ENCODE peak calls at places on chromosomes 6 and 20, in seven cellular contexts. Q is ovary, L is tibial nerve, D is heart left ventricle, T is stomach, B is body of pancreas, C is spleen. G is an unnamed sample.

GRCh38 chr6:134065706-134066105 is 13.3 kb upstream of the SLC2A12 start:
- DNase-seq in Q (no peak), L (no peak), D (no peak), T (no peak), B (no peak), C (no peak), G (no peak)

GRCh38 chr6:109768485-109768884 is 77.4 kb downstream of the FIG4 start:
- DNase-seq in Q (no peak), L (no peak), D (no peak), T (no peak), B (no peak), C (no peak), G (no peak)

GRCh38 chr20:62066339-62066982 is 780 bp upstream of the TAF4 start:
- DNase-seq in Q (no peak), L (no peak), D (no peak), T (peak), B (peak), C (peak), G (peak)

GRCh38 chr6:42387336-42387735 is 64.4 kb downstream of the TRERF1 start:
- DNase-seq in Q (no peak), L (no peak), D (no peak), T (no peak), B (no peak), C (no peak), G (no peak)

GRCh38 chr6:125193208-125193607 is 39.6 kb downstream of the TPD52L1 start:
- DNase-seq in Q (no peak), L (no peak), D (no peak), T (no peak), B (no peak), C (no peak), G (no peak)

GRCh38 chr20:59735917-59736316 is 131.6 kb downstream of the PHACTR3 start:
- DNase-seq in Q (no peak), L (no peak), D (no peak), T (no peak), B (no peak), C (no peak), G (no peak)

GRCh38 chr6:73339340-73339739 is 14.7 kb downstream of the DPPA5 start:
- DNase-seq in Q (no peak), L (no peak), D (no peak), T (no peak), B (no peak), C (no peak), G (no peak)

GRCh38 chr6:121520337-121521163 is 85.1 kb downstream of the GJA1 start:
- DNase-seq in Q (no peak), L (no peak), D (no peak), T (no peak), B (no peak), C (no peak), G (no peak)

GRCh38 chr20:63492982-63493381 is 5.9 kb downstream of the EEF1A2 start:
- DNase-seq in Q (no peak), L (no peak), D (no peak), T (no peak), B (no peak), C (no peak), G (no peak)

GRCh38 chr6:168865-169455 is 123.3 kb upstream of the DUSP22 start:
- DNase-seq in Q (no peak), L (no peak), D (no peak), T (no peak), B (no peak), C (no peak), G (no peak)

GRCh38 chr6:94956910-94957309 is 620.4 kb upstream of the MANEA start:
- DNase-seq in Q (no peak), L (no peak), D (no peak), T (no peak), B (no peak), C (no peak), G (no peak)

GRCh38 chr6:53956804-53957203 is 154.4 kb upstream of the MLIP start:
- DNase-seq in Q (no peak), L (no peak), D (no peak), T (no peak), B (no peak), C (no peak), G (no peak)

GRCh38 chr6:53959717-53960116 is 151.5 kb upstream of the MLIP start:
- DNase-seq in Q (no peak), L (no peak), D (no peak), T (no peak), B (no peak), C (no peak), G (no peak)

GRCh38 chr6:53961679-53962370 is 149.4 kb upstream of the MLIP start:
- DNase-seq in Q (no peak), L (no peak), D (no peak), T (no peak), B (no peak), C (no peak), G (no peak)

GRCh38 chr6:53962631-53963030 is 148.6 kb upstream of the MLIP start:
- DNase-seq in Q (no peak), L (no peak), D (no peak), T (no peak), B (no peak), C (no peak), G (no peak)

GRCh38 chr6:53960311-53960710 is 150.9 kb upstream of the MLIP start:
- DNase-seq in Q (no peak), L (no peak), D (no peak), T (no peak), B (no peak), C (no peak), G (no peak)
- H3K27ac ChIP-seq in Q (no peak), L (no peak), D (no peak), T (no peak), B (no peak), C (no peak), G (no peak)

DNA sequence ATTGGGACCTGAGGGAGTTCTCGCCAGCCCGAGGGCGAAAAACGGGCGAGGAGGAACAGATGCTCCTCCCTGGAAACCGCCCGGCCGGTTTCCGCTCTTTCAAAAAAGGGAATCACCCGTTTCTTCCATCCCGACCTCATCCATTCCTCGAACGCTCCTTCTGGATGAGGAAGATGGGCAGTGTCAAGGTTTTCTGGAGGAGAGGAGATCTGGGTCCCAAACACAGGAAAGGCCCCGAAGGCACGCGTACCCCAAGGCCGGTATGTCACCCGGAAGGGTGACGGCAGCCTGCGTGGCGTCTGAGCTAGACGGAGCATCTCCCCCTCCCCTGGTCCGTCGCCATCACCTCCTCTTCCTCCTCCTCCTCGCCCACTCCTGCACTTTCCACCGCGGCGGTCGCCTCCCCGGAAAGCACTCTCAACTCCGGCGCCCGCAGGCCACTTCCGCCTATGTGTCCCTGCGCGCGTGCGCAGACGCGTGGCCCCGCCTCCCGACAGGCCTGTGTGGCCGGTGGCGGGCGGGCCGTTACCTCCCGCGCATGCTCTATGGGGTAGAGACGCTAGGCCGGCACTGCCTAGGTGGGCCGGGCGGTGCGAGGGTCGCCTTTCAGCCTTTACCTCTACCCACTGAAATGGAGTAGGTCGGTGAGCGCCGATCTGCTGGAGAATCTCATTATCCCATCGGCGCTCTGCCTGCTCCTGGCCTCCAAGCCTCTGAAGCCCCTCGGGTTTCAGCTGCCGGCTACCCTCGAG is at the start of gene SLC35B3:
- DNase-seq in Q (peak), L (peak), D (peak), T (peak), B (peak), C (peak), G (peak)
- TF ChIP-seq POLR2A in Q (peak), L (peak), D (no peak), T (peak), B (peak), C (peak), G (peak)

GRCh38 chr6:17429381-17430061 is 36.1 kb downstream of the CAP2 start:
- DNase-seq in Q (no peak), L (no peak), D (no peak), T (no peak), B (peak), C (no peak), G (no peak)

GRCh38 chr6:17431581-17431980 is 38.2 kb downstream of the CAP2 start:
- DNase-seq in Q (no peak), L (no peak), D (no peak), T (no peak), B (no peak), C (no peak), G (no peak)

GRCh38 chr6:17427617-17428016 is 34.2 kb downstream of the CAP2 start:
- DNase-seq in Q (no peak), L (no peak), D (no peak), T (no peak), B (no peak), C (no peak), G (no peak)

GRCh38 chr6:17427062-17427461 is 33.7 kb downstream of the CAP2 start:
- DNase-seq in Q (no peak), L (no peak), D (no peak), T (no peak), B (no peak), C (no peak), G (no peak)

DNA sequence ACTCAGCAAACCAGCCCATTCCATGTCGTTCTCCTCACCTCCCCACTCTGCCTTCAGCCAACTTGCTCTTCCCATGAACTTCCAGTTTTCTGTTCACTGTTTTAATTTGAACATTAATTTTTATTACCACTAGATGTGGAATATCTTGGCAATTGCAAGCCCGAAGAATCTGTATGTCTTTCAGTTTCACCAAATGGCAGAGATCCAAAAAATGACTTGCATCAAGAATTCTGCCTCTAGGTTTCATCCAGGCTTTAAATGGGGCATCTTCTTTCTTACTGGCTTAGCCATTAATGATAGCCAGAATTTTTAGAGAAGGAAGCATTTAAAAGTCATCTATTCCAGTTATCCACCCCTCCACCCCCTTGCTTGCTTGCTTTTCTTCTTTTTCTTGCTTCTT is 39.0 kb downstream of the CAP2 start:
- DNase-seq in Q (no peak), L (no peak), D (no peak), T (no peak), B (no peak), C (no peak), G (no peak)
- H3K27ac ChIP-seq in Q (no peak), L (no peak), D (no peak), T (no peak), B (no peak), C (no peak), G (no peak)

DNA sequence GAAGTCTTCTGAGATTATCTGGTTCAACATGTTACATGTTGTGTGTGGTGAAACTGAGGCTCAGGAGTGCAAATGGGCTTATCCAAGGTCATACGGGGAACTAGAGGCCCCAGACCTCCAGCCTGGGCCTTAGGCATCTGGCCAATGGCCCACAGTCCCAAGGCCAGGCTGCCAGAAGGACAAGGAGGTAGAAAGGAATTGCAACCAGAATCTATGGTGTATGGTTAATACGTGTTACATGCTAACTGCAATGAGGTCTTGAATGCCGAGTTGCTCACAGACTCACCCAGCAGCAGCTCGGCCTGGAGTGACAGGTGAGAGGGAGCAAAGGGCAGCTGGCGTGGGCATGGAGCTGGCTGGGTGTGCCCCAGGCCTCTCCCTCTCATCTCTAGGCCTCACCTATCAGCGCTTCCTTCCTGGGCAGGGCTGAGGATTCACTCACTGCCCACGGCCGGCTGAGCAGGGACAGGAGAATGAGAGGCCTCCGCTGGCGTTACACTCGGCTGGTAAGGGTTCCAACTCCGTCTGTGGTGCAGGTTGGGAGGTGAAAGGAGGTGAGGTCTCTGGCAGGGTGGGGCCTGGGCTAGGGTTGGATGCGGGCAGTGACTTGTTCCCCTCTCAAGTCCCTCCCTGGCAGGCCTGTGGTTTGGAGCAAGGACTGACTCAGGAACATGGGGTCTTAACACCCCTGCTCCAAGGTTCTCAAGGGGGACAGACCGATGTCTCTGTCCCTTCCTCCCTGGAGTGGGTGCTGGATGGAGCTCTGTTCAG is at the start of gene TLDC2:
- DNase-seq in Q (no peak), L (no peak), D (no peak), T (no peak), B (no peak), C (peak), G (no peak)
- TF ChIP-seq POLR2A in Q (no peak), L (no peak), D (no peak), T (no peak), B (no peak), C (no peak), G (no peak)

DNA sequence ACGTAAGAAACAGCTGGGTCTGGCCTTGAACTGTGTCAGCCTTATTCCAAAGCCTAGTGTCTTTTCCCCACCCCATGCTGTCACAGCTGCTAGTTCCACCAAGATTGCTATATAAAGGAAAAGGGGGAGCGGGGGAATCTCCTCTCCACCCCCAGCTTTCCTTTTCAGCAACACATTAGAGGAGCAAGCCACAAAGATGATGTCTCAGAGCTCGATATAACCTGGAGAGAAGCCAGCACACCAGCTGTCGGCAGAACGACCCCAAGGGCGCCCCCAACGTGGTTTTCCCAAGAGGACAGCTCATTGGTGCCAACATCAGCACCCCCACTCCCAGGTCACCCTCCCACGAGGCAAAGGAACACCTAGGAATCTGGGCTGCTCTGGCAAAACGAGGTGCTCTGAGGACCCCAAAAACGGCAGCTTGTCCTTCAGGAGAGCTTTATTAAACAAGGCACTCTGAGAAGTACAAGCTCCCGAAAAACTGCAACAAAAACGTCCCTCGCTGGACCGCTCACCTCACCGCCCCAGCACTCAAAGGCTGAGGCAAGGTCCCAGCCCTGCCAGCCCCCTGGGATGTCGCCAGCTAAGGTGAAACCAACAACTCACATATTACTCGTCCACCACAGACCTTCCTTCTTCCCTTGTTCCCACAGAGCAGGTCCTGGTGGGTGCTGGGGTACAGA is 36.3 kb downstream of the ATP9A start:
- DNase-seq in Q (peak), L (no peak), D (no peak), T (no peak), B (no peak), C (no peak), G (peak)
- H3K27ac ChIP-seq in Q (peak), L (peak), D (peak), T (peak), B (no peak), C (no peak), G (peak)

GRCh38 chr6:30164714-30165113 is 1.4 kb downstream of the TRIM15 start:
- DNase-seq in Q (no peak), L (no peak), D (no peak), T (no peak), B (no peak), C (no peak), G (no peak)

GRCh38 chr6:30171677-30172471 is 8.5 kb downstream of the TRIM15 start:
- DNase-seq in Q (no peak), L (no peak), D (no peak), T (no peak), B (no peak), C (no peak), G (peak)

GRCh38 chr6:30167101-30167500 is 3.8 kb downstream of the TRIM15 start:
- DNase-seq in Q (no peak), L (no peak), D (no peak), T (no peak), B (no peak), C (no peak), G (no peak)

GRCh38 chr6:30175765-30176164 is 12.4 kb downstream of the TRIM15 start:
- DNase-seq in Q (no peak), L (no peak), D (no peak), T (no peak), B (no peak), C (no peak), G (no peak)

GRCh38 chr6:30169658-30170614 is 6.6 kb downstream of the TRIM15 start:
- DNase-seq in Q (no peak), L (no peak), D (no peak), T (no peak), B (no peak), C (no peak), G (no peak)
- TF ChIP-seq POLR2A in Q (no peak), L (no peak), D (no peak), T (no peak), B (no peak), C (no peak), G (no peak)